ENCODE peak calls at places on chromosomes 11 and 22, in six cellular contexts. L is MM.1S; P is CD8-positive, alpha-beta T cell; B is fibroblast of the aortic adventitia; S is astrocyte of the cerebellum; O is tibial nerve. G is an unnamed sample.

GRCh38 chr11:129639300-129639699 is 176.3 kb upstream of the TMEM45B start:
- DNase-seq in L (no peak), P (no peak), B (peak; percentile 92), S (peak; percentile 84), O (no peak), G (no peak)

GRCh38 chr22:50114221-50114981 is 24.6 kb downstream of the MOV10L1 start:
- DNase-seq in L (no peak), P (no peak), B (peak; percentile 96), S (peak; percentile 77), O (no peak), G (no peak)

GRCh38 chr11:60918941-60919275 is 5.0 kb downstream of the TMEM109 start:
- DNase-seq in L (no peak), P (no peak), B (peak; percentile 23), S (no peak), O (no peak), G (no peak)

GRCh38 chr11:3894128-3894731 is 38.8 kb downstream of the STIM1 start:
- DNase-seq in L (no peak), P (no peak), B (peak; percentile 31), S (no peak), O (no peak), G (peak; percentile 97)

GRCh38 chr11:45144126-45145082 is 2.0 kb upstream of the PRDM11 start:
- DNase-seq in L (no peak), P (no peak), B (no peak), S (no peak), O (no peak), G (no peak)

GRCh38 chr11:128174465-128175101 is 412.8 kb downstream of the ETS1 start:
- DNase-seq in L (no peak), P (no peak), B (peak; percentile 46), S (peak; percentile 62), O (no peak), G (no peak)

GRCh38 chr11:17563248-17563647 is 16.2 kb downstream of the OTOG start:
- DNase-seq in L (no peak), P (no peak), B (no peak), S (no peak), O (no peak), G (no peak)

GRCh38 chr11:103883856-103884255 is 152.6 kb upstream of the DDI1 start:
- DNase-seq in L (no peak), P (no peak), B (no peak), S (no peak), O (no peak), G (no peak)

DNA sequence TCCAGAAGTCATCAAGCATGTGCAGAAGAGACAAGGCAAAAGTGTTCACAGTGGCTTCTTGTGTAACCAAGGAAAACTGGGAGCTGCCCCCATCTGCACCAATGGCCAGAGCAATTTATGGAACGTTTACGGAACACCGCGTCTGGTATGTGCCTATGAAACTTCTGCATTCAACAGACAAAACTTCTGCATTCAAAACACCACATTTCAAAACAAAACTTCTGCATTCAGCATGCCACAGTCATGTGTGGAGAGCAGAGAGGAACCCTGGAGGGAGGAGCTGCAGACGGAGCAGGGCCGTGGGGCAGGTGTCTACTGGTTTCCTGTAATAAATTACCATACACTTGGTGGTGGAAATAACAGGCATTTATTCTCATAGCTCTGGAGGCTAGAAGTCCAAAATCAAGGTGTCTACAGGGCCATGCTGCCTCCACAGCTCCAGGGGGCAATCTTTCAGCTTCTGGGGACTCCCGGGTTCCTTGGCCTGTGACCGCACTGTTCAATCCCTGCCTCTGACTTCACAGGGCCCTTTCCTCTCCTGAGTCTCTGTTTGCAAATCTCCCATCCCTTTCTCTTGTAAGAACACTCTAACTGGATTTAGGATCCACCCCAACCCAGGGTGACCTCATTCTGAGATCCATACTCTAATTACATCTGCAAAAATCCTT is 32.2 kb downstream of the RPL3 start:
- DNase-seq in L (peak; percentile 41), P (no peak), B (no peak), S (no peak), O (no peak), G (peak; percentile 62)
- TF ChIP-seq CTCF in L (no peak), P (no peak), B (no peak), S (no peak), O (no peak), G (no peak)

GRCh38 chr11:69048056-69048717 is 545 bp upstream of the TPCN2 start:
- DNase-seq in L (no peak), P (no peak), B (no peak), S (no peak), O (no peak), G (no peak)
- H3K4me3 ChIP-seq in L (peak overlapping the region; percentile 23), P (peak overlapping the region; percentile 70), B (peak overlapping the region; percentile 53), S (peak overlapping the region; percentile 91), O (peak overlapping the region; percentile 72), G (peak overlapping the region; percentile 89)

DNA sequence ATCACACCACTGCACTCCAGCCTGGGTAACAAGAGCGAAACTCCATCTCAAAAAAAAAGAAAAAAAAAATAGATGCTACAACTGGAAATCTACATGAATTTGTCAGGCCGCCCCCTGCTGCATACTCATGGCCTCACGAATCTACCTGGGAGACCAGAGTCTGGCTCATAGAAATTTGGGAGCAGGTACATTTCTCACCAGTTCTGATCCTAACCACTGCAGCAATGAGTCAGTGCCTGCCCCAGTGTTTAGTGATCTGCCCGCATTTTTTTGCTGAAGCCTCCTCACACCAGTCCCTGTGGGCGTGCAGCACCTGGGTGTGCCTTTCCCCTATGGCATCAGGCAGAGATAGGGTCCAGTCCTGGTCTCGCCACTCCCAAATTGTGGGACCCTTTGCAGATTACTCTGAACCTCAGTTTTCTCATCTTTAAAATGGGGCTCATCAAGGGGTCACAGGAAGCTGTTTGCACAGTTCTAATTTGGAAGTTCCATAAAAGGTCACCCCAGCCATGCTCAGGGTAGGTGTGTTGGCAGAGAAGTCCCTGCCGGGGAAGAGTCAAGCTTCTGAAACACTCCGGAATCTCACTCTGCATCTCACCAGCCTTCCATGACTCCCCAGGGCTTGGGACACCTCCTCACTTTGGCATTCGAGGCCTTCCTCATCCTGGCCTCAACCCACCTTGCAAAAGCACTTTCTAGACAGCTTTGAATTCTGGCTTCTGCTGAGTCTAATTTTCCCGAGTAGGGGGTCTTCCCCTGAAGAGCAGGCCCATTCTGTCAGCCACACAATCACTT is 39.3 kb upstream of the LINC01488 start:
- DNase-seq in L (no peak), P (no peak), B (no peak), S (no peak), O (no peak), G (no peak)
- TF ChIP-seq CTCF in L (no peak), P (no peak), B (no peak), S (no peak), O (no peak), G (no peak)

GRCh38 chr22:30921108-30921507 is 47.5 kb downstream of the MORC2 start:
- DNase-seq in L (no peak), P (no peak), B (peak; percentile 3), S (no peak), O (no peak), G (no peak)

GRCh38 chr22:30920407-30920806 is 48.2 kb downstream of the MORC2 start:
- DNase-seq in L (peak; percentile 72), P (peak; percentile 80), B (peak; percentile 66), S (peak; percentile 28), O (peak; percentile 79), G (peak; percentile 76)

GRCh38 chr22:30919973-30920372 is 48.6 kb downstream of the MORC2 start:
- DNase-seq in L (no peak), P (no peak), B (no peak), S (no peak), O (no peak), G (no peak)

GRCh38 chr22:30923168-30923900 is 45.2 kb downstream of the MORC2 start:
- DNase-seq in L (no peak), P (no peak), B (no peak), S (no peak), O (no peak), G (no peak)

GRCh38 chr22:30922151-30922611 is 46.4 kb downstream of the MORC2 start:
- DNase-seq in L (no peak), P (peak; percentile 86), B (peak; percentile 35), S (no peak), O (no peak), G (peak; percentile 30)
- H3K4me3 ChIP-seq in L (no peak overlapping the region), P (peak overlapping the region; percentile 52), B (peak overlapping the region; percentile 40), S (peak overlapping the region; percentile 14), O (peak overlapping the region; percentile 10), G (no peak overlapping the region)

GRCh38 chr11:99160447-99160846 is 139.7 kb downstream of the CNTN5 start:
- DNase-seq in L (peak; percentile 35), P (no peak), B (no peak), S (no peak), O (no peak), G (no peak)
- TF ChIP-seq CTCF in L (peak; percentile 48), P (no peak), B (no peak), S (no peak), O (no peak), G (no peak)

GRCh38 chr22:45462034-45462655 is 40.5 kb upstream of the FBLN1 start:
- DNase-seq in L (no peak), P (no peak), B (no peak), S (no peak), O (no peak), G (peak; percentile 33)

GRCh38 chr22:45458532-45458931 is 44.2 kb upstream of the FBLN1 start:
- DNase-seq in L (no peak), P (no peak), B (no peak), S (no peak), O (no peak), G (no peak)

GRCh38 chr22:45459235-45459634 is 43.4 kb upstream of the FBLN1 start:
- DNase-seq in L (no peak), P (no peak), B (no peak), S (no peak), O (no peak), G (no peak)

GRCh38 chr22:45456811-45457210 is 43.3 kb downstream of the RIBC2 start:
- DNase-seq in L (no peak), P (no peak), B (no peak), S (no peak), O (no peak), G (no peak)

GRCh38 chr22:45460288-45461109 is 42.2 kb upstream of the FBLN1 start:
- DNase-seq in L (no peak), P (no peak), B (peak; percentile 96), S (no peak), O (peak; percentile 66), G (no peak)
- H3K4me3 ChIP-seq in L (no peak overlapping the region), P (no peak overlapping the region), B (no peak overlapping the region), S (no peak overlapping the region), O (no peak overlapping the region), G (no peak overlapping the region)

DNA sequence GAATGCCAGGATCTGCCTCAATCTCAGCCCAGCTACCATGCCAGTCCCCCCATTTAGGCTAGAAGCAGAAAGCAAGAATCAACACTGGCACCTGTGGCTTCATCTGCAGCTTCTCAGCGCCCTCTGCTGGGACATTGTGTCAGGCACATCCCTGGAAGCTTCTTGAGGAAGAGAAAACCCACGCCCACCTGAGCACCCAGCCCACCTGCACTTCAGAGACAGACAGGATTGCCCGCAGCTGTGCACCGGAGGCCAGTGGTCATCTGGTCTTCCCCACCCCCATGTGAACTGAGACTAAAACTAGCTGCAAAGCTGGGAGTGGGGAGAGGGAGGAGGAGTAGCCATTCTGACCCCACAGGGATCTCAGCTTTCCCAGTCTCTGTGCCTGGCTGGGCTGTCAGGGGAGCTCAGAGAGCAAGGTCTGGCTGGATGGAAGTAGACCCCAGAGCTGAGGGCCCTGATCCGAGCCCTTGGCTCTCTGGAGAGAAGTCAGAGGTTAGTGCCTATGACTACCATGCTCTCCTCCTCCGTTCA is 66.8 kb downstream of the FEZ1 start:
- DNase-seq in L (peak; percentile 78), P (no peak), B (peak; percentile 73), S (peak; percentile 38), O (no peak), G (peak; percentile 69)
- TF ChIP-seq CTCF in L (peak; percentile 86), P (no peak), B (peak; percentile 84), S (peak; percentile 92), O (peak; percentile 47), G (peak; percentile 88)